ENCODE peak calls at places on chromosomes 16 and 17, in four cellular contexts. C is right cardiac atrium, M is mucosa of descending colon, W is pancreas. U is an unnamed sample. For H3K9me3, the result is how much of the 10 kb centered on the place peaks cover.

GRCh38 chr17:72176902-72177660 is 56.3 kb downstream of the SOX9 start:
- DNase-seq in C (no peak), M (peak), W (no peak), U (no peak)

GRCh38 chr17:35046740-35047283 is 16.7 kb downstream of the RFFL start:
- DNase-seq in C (no peak), M (no peak), W (no peak), U (peak)

GRCh38 chr16:14500791-14501190 is 129.3 kb downstream of the PARN start:
- DNase-seq in C (no peak), M (no peak), W (no peak), U (peak)

GRCh38 chr17:8556074-8556473 is 74.5 kb downstream of the MYH10 start:
- DNase-seq in C (no peak), M (no peak), W (no peak), U (no peak)

GRCh38 chr16:19228057-19228456 is 57.5 kb upstream of the CLEC19A start:
- DNase-seq in C (no peak), M (no peak), W (no peak), U (no peak)

GRCh38 chr17:69012895-69013805 is 47.6 kb downstream of the ABCA9 start:
- DNase-seq in C (no peak), M (no peak), W (no peak), U (peak)

GRCh38 chr17:65559802-65560627 is 1.4 kb downstream of the AXIN2 start:
- DNase-seq in C (peak), M (peak), W (peak), U (peak)

GRCh38 chr16:48903054-48903453 is 293.1 kb upstream of the N4BP1 start:
- DNase-seq in C (no peak), M (no peak), W (no peak), U (no peak)

DNA sequence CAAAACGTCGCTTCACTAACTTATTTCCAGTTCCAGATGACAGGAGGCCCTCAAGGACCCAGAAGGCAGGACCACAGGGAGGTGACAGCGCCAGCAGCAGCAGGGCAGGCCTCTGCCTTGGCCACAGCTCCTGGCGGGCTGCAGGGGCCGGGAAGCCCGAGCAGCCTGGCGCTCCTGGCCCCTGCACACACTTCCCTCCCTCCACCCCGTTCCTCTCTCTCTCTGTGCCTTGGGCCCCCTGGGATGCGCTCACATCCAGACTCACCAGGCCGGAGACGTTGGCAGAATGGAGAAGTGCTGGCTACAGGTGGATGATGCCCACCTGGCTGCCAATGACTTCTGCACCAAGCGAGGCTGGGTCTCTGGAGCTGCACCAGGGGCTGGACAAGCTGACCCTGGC is 12.7 kb downstream of the ZNF594 start:
- DNase-seq in C (no peak), M (no peak), W (no peak), U (no peak)
- H3K9me3 ChIP-seq in C (under half), M (half or more), W (under half), U (under half)

DNA sequence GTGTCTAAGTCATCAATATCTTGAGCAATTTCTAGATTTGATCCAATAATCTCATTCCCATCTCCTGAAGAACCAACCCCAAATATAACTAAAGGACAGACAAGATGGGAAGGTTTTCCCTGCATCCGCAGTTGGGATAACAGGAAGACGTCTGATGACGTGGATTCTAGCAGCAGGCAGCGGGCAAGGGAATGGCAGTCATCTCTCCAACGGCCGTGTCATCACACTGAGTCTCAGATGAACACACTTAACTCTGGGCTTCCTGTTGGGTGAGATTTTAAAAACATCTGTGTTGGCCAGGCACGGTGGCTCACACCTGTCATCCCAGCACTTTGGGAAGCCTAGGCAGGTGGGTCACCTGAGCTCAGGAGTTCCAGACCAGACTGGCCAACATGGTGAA is 20.9 kb upstream of the TIMP2 start:
- DNase-seq in C (no peak), M (no peak), W (no peak), U (peak)
- H3K9me3 ChIP-seq in C (under half), M (under half), W (under half), U (under half)

DNA sequence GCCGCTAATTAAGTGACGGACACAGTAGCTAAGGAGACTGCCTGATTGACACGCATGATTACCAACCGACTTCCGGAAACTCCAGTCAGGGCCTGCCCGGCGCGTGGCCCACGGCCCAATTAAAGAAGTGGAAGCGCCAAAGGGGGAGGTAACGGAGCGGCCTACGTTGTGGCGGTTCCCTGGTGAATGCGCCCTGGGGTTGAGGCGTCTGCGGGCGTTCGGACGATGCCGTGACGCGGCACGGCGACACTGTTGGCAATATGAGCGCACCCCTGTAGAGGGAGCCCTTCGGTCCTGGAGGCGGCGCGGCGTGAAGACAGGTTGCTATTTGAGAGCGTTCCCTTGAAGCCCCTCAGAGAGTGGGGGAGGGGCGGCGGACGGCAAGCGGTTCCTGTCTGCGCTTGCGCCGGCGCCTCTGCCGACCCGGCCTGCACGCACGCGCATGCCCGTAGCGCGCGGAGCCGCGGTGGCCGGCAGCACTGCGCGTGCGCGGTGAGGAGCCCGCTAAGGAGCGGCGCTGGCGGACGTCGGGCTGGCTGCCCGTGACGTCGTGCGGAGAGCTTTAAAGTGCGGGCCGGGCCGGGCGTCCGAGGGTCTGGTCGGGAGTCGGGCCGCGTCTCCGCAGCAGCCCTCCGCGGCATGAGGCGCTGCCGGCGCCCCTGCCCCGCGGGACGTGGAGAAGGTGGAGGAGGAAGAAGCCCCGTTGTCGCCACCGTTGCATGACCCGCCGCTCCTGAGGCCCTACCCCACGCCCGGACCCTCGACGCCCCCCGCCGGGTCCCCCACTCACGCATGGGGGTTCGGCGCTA is at the start of gene ALKBH5:
- DNase-seq in C (peak), M (peak), W (peak), U (peak)
- H3K9me3 ChIP-seq in C (under half), M (under half), W (under half), U (under half)

GRCh38 chr16:80287674-80288073 is 253.1 kb upstream of the DYNLRB2 start:
- DNase-seq in C (no peak), M (no peak), W (no peak), U (no peak)
- H3K9me3 ChIP-seq in C (under half), M (under half), W (under half), U (under half)

DNA sequence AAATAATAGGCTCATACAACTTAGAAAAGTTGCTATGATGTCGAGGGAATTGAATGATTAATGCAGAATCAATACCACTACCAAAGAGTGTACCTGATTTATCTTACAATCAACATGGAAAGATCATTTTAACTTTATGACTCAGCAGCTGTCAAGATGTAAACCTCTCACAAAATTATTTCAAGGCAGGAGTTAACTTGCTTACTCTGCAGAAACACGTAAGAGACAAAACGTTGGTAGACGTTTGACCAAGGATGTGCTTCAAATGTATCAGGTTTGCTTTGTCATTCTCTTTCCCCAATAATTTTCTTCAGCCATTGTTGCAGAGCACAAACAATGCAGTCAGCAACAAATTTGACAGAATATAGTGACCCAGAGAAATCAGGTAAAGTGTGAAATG is 415.8 kb upstream of the KIF2B start:
- DNase-seq in C (no peak), M (no peak), W (no peak), U (no peak)
- H3K9me3 ChIP-seq in C (under half), M (under half), W (under half), U (under half)

U was measured in osteoblast.